ENCODE peak calls at places on chromosomes 16 and 17, in eight cellular contexts. F is neural progenitor cell, O is neuronal stem cell, Q is astrocyte of the spinal cord, D is prostate gland, J is AG09309, X is fibroblast of lung, L is right lobe of liver. S is an unnamed sample.

GRCh38 chr17:75078097-75079022 is 9.4 kb upstream of the SLC16A5 start:
- DNase-seq in L (no peak), O (no peak), X (peak), Q (peak), J (no peak), F (no peak), D (no peak), S (no peak)

GRCh38 chr16:57539072-57539796 is 2.9 kb upstream of the CCDC102A start:
- DNase-seq in O (no peak), X (no peak), L (no peak), D (no peak), F (no peak), Q (no peak), J (no peak), S (no peak)

GRCh38 chr16:16124438-16124837 is 98.9 kb downstream of the ABCC6 start:
- DNase-seq in D (no peak), X (no peak), Q (no peak), L (no peak), J (no peak), F (peak), O (no peak), S (no peak)

GRCh38 chr16:27475561-27475960 is 73.6 kb downstream of the IL21R start:
- DNase-seq in O (no peak), D (no peak), X (peak), L (no peak), F (no peak), Q (peak), J (peak), S (no peak)

GRCh38 chr16:59632266-59632855 is 898.2 kb upstream of the GOT2 start:
- DNase-seq in L (no peak), X (peak), F (no peak), O (no peak), D (no peak), J (no peak), Q (peak), S (no peak)

GRCh38 chr17:61144876-61145564 is 254.6 kb upstream of the TBX2 start:
- DNase-seq in D (no peak), J (no peak), X (no peak), F (no peak), L (no peak), O (no peak), Q (no peak), S (no peak)

GRCh38 chr17:58319181-58320162 is 9.1 kb downstream of the TSPOAP1 start:
- DNase-seq in Q (no peak), F (no peak), J (no peak), X (no peak), L (peak), O (no peak), D (no peak), S (no peak)

GRCh38 chr17:48747445-48748363 is 19.2 kb upstream of the HOXB13 start:
- DNase-seq in O (no peak), X (no peak), Q (peak), J (no peak), D (peak), F (peak), L (no peak), S (no peak)

GRCh38 chr17:21034350-21035235 is 8.2 kb downstream of the USP22 start:
- DNase-seq in X (peak), F (no peak), O (no peak), D (no peak), J (no peak), Q (no peak), L (no peak), S (peak)

GRCh38 chr17:60390223-60390622 is 1.7 kb downstream of the USP32 start:
- DNase-seq in X (peak), Q (peak), L (no peak), D (no peak), O (no peak), F (no peak), J (peak), S (no peak)

GRCh38 chr17:36778458-36778857 is 158.8 kb upstream of the LHX1 start:
- DNase-seq in L (no peak), O (no peak), D (no peak), X (no peak), Q (no peak), J (no peak), F (no peak), S (no peak)

GRCh38 chr17:489758-490329 is 137.2 kb upstream of the RPH3AL start:
- DNase-seq in J (no peak), O (peak), F (peak), L (no peak), Q (peak), D (no peak), X (peak), S (peak)

GRCh38 chr16:27728691-27729090 is 178.7 kb downstream of the KATNIP start:
- DNase-seq in Q (no peak), L (no peak), D (no peak), F (no peak), J (no peak), X (no peak), O (no peak), S (no peak)

GRCh38 chr17:48543854-48544355 is 1.0 kb downstream of the HOXB2 start:
- DNase-seq in Q (no peak), X (no peak), F (no peak), J (no peak), O (no peak), L (no peak), D (no peak), S (peak)

GRCh38 chr16:57516773-57517172 is 19.6 kb downstream of the CCDC102A start:
- DNase-seq in F (no peak), X (no peak), L (no peak), J (no peak), Q (no peak), O (no peak), D (no peak), S (no peak)

GRCh38 chr17:79188048-79188447 is 113.4 kb downstream of the ENGASE start:
- DNase-seq in L (no peak), D (no peak), X (no peak), Q (no peak), F (peak), J (no peak), O (no peak), S (no peak)

GRCh38 chr17:61309857-61310256 is 89.8 kb upstream of the TBX2 start:
- DNase-seq in Q (peak), L (no peak), X (peak), D (no peak), F (no peak), J (peak), O (no peak), S (no peak)

GRCh38 chr16:47574091-47575054 is 113.2 kb downstream of the PHKB start:
- DNase-seq in J (no peak), L (no peak), Q (peak), D (no peak), O (peak), X (peak), F (peak), S (peak)

GRCh38 chr16:74718140-74718539 is 17.5 kb upstream of the MLKL start:
- DNase-seq in J (no peak), D (no peak), Q (no peak), X (no peak), O (no peak), F (no peak), L (peak), S (no peak)

GRCh38 chr17:66043419-66043818 is 148.5 kb downstream of the CEP112 start:
- DNase-seq in F (no peak), Q (no peak), D (no peak), O (no peak), J (no peak), X (no peak), L (no peak), S (no peak)

GRCh38 chr17:79003661-79004411 is 5.7 kb downstream of the CANT1 start:
- DNase-seq in O (no peak), D (no peak), L (no peak), Q (no peak), J (no peak), X (no peak), F (peak), S (no peak)

GRCh38 chr17:64635647-64636305 is 26.3 kb downstream of the SMURF2 start:
- DNase-seq in Q (peak), X (peak), F (no peak), O (no peak), L (no peak), D (no peak), J (peak), S (no peak)

GRCh38 chr17:64393000-64393402 is 2.3 kb upstream of the PECAM1 start:
- DNase-seq in J (no peak), F (no peak), L (peak), X (no peak), O (no peak), D (no peak), Q (no peak), S (no peak)

GRCh38 chr17:61554209-61554608 is 36.8 kb downstream of the NACA2 start:
- DNase-seq in X (no peak), L (no peak), F (no peak), D (no peak), Q (no peak), J (no peak), O (no peak), S (no peak)

GRCh38 chr16:3922241-3922640 is 41.7 kb upstream of the CREBBP start:
- DNase-seq in D (no peak), O (no peak), Q (no peak), L (no peak), J (no peak), F (no peak), X (no peak), S (no peak)

GRCh38 chr17:78107457-78107856 is 21.1 kb downstream of the TMC6 start:
- DNase-seq in Q (no peak), O (no peak), X (peak), L (no peak), F (no peak), J (no peak), D (no peak), S (no peak)

GRCh38 chr17:61399131-61400057 is at the start of gene TBX2:
- DNase-seq in F (peak), Q (peak), L (peak), X (peak), D (no peak), O (no peak), J (peak), S (no peak)

GRCh38 chr17:51052235-51052634 is 68.4 kb downstream of the SPAG9 start:
- DNase-seq in X (no peak), O (no peak), D (no peak), F (no peak), J (no peak), Q (no peak), L (no peak), S (no peak)

GRCh38 chr17:74631468-74632195 is 8.1 kb upstream of the CD300E start:
- DNase-seq in Q (no peak), O (no peak), J (peak), L (no peak), D (no peak), F (no peak), X (no peak), S (no peak)

GRCh38 chr16:2769675-2770056 is 7.4 kb downstream of the ELOB start:
- DNase-seq in D (no peak), Q (no peak), F (no peak), J (no peak), X (no peak), O (no peak), L (no peak), S (no peak)

GRCh38 chr17:29560306-29560705 is 6.5 kb downstream of the ABHD15 start:
- DNase-seq in J (no peak), F (no peak), Q (no peak), L (no peak), O (no peak), D (no peak), X (no peak), S (no peak)

GRCh38 chr17:11980813-11981212 is 16.5 kb downstream of the ZNF18 start:
- DNase-seq in J (no peak), Q (peak), X (no peak), F (no peak), D (no peak), L (no peak), O (no peak), S (no peak)

GRCh38 chr16:28531777-28532744 is 6.7 kb downstream of the NUPR1 start:
- DNase-seq in X (no peak), L (peak), D (no peak), O (peak), J (no peak), Q (no peak), F (peak), S (no peak)

DNA sequence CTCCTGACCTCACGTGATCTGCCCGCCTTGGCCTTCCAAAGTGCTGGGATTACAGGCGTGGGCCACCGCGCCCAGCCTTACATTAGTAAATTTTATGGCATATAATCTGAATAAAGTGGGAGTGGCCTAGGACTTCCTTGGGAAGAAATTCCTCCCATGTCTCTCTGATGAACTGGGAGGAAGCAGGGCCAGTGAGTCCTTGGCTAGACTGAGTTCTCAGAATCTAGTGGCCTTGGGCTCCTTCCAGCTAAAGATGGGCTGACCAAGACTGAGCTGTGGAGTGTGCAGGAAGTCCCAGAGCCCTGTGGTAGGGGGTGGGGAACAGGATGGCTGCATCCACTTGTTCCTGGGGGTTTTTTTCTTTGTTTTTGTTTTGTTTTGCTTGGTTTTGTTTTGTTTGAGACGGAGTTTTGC is 10.0 kb upstream of the NAGLU start:
- DNase-seq in Q (peak), X (peak), F (no peak), J (no peak), L (peak), D (no peak), O (no peak), S (no peak)
- H3K4me3 ChIP-seq in Q (no peak), X (no peak), F (no peak), J (no peak), L (no peak), D (no peak), O (no peak), S (no peak)

GRCh38 chr17:9648521-9649110 is 3.3 kb downstream of the USP43 start:
- DNase-seq in L (no peak), J (no peak), O (no peak), F (peak), Q (no peak), X (no peak), D (no peak), S (no peak)

GRCh38 chr17:9644910-9645751 is at the start of gene USP43:
- DNase-seq in L (peak), X (peak), F (peak), O (peak), D (peak), J (no peak), Q (no peak), S (no peak)

GRCh38 chr17:9645858-9646555 is 690 bp downstream of the USP43 start:
- DNase-seq in Q (peak), L (peak), F (peak), O (peak), D (peak), X (peak), J (no peak), S (peak)

GRCh38 chr17:9647014-9647413 is 1.7 kb downstream of the USP43 start:
- DNase-seq in L (no peak), F (peak), O (peak), D (peak), J (no peak), Q (no peak), X (peak), S (no peak)

DNA sequence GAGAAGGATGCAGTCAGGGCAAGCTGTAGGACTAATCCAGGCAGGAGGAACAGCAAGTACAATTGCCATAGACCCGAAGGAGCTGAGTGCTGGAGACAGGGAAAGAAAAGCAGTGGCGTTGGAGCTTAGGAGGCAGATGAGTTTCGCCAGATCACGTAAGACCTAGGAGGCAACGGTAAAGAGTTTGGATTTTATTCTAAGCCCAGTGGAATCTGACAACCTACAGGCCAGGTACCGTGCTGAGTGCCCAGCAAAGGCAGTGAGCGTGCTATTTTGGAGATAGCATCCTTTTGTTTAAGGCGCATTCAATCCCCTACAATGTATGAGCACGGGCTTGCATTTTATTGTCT is 1.2 kb downstream of the USP43 start:
- DNase-seq in D (no peak), Q (peak), O (peak), J (no peak), X (no peak), L (no peak), F (peak), S (no peak)
- H3K4me3 ChIP-seq in D (peak), Q (peak), O (no peak), J (no peak), X (no peak), L (peak), F (peak), S (no peak)

GRCh38 chr16:87392823-87393679 is 915 bp downstream of the MAP1LC3B start:
- DNase-seq in O (peak), Q (peak), D (no peak), L (peak), J (no peak), F (peak), X (peak), S (peak)

GRCh38 chr16:87395181-87395842 is 3.2 kb downstream of the MAP1LC3B start:
- DNase-seq in L (no peak), Q (no peak), J (no peak), F (no peak), D (no peak), O (no peak), X (no peak), S (no peak)

GRCh38 chr16:87391324-87391949 is 699 bp upstream of the MAP1LC3B start:
- DNase-seq in O (peak), F (peak), Q (no peak), J (no peak), D (no peak), L (peak), X (peak), S (no peak)

GRCh38 chr16:87391950-87392822 is at the start of gene MAP1LC3B:
- DNase-seq in J (peak), Q (peak), F (peak), L (peak), X (peak), O (peak), D (peak), S (peak)

DNA sequence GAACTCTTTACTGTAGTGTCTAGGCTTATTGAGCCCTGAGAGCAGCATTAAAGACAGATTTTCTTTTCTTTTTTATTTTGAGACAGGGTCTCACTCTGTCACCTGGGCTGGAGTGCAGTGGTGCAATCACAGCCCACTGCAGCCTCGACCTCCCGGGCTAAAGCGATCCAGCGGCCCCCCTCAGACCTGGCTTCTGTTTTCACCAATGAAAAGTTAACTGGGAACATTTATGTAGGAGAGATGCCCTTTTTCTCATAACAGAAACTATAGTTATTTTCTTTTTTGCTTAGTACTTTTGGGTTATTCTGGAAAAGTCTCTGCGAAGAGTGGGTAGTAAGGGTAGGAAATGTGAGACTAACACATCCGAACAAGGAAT is 1.5 kb downstream of the MAP1LC3B start:
- DNase-seq in L (peak), D (no peak), Q (no peak), F (no peak), J (no peak), X (no peak), O (no peak), S (no peak)
- H3K4me3 ChIP-seq in L (peak), D (no peak), Q (peak), F (peak), J (peak), X (peak), O (no peak), S (peak)

DNA sequence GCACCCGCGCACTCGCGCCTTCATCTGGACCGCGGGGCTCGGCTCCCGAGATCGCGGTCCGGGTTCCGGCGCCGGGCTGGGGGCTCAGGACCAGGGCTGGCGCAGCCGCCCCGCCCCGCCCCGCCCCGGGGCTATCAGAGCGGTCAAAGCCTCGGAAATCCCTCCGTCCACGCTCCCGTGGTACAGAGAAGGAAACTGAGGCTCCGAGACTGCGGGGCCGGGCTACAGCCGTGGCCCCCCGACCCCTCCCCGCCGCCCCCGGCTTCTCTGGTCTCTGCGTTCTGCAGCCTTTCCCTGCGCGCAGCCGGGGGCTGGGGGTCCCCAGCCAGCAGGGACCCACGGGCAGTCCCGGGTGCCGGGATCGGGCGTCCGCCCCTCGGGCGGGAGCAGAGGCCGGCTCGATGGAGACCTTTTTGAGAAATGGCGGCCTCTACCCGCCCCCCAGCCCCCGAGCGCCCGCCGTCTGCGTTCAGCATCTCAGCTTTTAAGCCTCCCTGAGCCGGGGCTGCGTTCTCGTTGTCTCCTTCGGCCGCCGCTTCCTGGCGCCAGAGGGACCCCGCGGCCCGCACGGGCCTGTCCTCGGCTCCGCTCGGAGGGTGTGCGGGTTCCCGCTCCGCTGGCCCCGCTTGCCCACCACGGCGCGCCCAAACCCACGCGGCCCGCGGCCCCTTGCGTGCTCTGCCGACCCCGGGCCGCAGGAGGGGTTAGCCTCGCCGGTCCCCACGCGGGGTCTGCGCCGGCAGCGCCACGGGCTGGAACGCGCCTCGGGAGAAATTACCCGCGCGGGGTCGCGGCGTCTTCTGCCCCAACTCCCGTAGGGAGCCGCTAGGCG is 1.5 kb upstream of the NPTX1 start:
- DNase-seq in L (no peak), X (peak), Q (peak), F (peak), O (no peak), D (no peak), J (no peak), S (no peak)
- H3K4me3 ChIP-seq in L (no peak), X (peak), Q (no peak), F (peak), O (peak), D (peak), J (no peak), S (no peak)

GRCh38 chr17:76867578-76868175 is 527 bp upstream of the MGAT5B start:
- DNase-seq in F (no peak), J (no peak), X (peak), L (no peak), Q (peak), D (no peak), O (no peak), S (no peak)
- H3K4me3 ChIP-seq in F (peak), J (no peak), X (no peak), L (no peak), Q (no peak), D (no peak), O (no peak), S (no peak)

GRCh38 chr17:7240375-7240774 is 1.1 kb upstream of the PHF23 start:
- DNase-seq in D (no peak), F (no peak), J (no peak), L (no peak), O (no peak), Q (no peak), X (no peak), S (no peak)
- H3K4me3 ChIP-seq in D (no peak), F (peak), J (peak), L (peak), O (no peak), Q (peak), X (peak), S (no peak)

DNA sequence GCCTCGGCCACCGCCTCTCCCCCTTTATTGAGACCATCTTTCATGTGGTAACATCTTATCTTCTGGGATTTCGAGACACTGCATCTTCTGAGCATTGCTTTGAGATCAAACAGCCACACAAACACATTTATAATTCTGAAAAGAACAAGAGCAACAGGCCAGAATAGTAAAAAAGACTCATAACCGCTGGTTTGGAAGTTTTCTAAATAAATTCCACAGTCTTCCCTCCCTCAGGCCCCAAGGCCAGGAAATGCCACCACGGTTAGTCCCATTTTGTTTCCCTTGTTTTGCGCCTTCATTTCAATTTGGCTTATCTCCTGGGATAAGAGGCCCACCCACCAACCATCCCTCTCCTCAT is 25.3 kb downstream of the LITAF start:
- DNase-seq in J (no peak), F (no peak), X (no peak), D (no peak), Q (no peak), L (no peak), O (no peak), S (no peak)
- H3K4me3 ChIP-seq in J (no peak), F (no peak), X (no peak), D (no peak), Q (no peak), L (no peak), O (no peak), S (peak)